ENCODE peak calls at places on chromosomes 6 and 20, in nine cellular contexts. N is PC-3, L is astrocyte of the spinal cord, Y is MM.1S, U is adrenal gland, M is DND-41, O is fibroblast of pulmonary artery, D is H7, K is A673. P is an unnamed sample.
A peak's percentile ranks its signal among the peaks of the same experiment; 100 is the strongest.

GRCh38 chr6:28682542-28682941 is 156.9 kb downstream of the GPX5 start:
- DNase-seq in Y (no peak), L (no peak), O (no peak), K (no peak), M (no peak), N (no peak), U (no peak), D (no peak), P (no peak)

GRCh38 chr6:29451471-29452193 is 5.2 kb downstream of the OR11A1 start:
- DNase-seq in K (no peak), U (no peak), N (no peak), M (no peak), L (peak; percentile 16), D (no peak), Y (no peak), O (no peak), P (no peak)

GRCh38 chr6:64258752-64259151 is 623.1 kb downstream of the PHF3 start:
- DNase-seq in K (no peak), D (no peak), L (no peak), M (no peak), U (no peak), Y (no peak), N (peak; percentile 21), O (no peak), P (no peak)

GRCh38 chr6:151389640-151390275 is 1.6 kb downstream of the ZBTB2 start:
- DNase-seq in U (peak; percentile 77), O (peak; percentile 77), N (peak; percentile 58), M (peak; percentile 63), Y (peak; percentile 25), K (peak; percentile 83), L (peak; percentile 74), D (peak; percentile 53), P (peak; percentile 57)

GRCh38 chr20:1800777-1801176 is 94.4 kb upstream of the SIRPA start:
- DNase-seq in U (no peak), D (no peak), M (no peak), N (peak; percentile 72), Y (peak; percentile 52), O (peak; percentile 61), L (peak; percentile 37), K (peak; percentile 67), P (no peak)

GRCh38 chr6:166998256-166999144 is 697 bp upstream of the CEP43 start:
- DNase-seq in D (peak; percentile 66), K (peak; percentile 4), N (no peak), U (peak; percentile 26), M (no peak), Y (no peak), O (no peak), L (no peak), P (no peak)

GRCh38 chr6:28446818-28447511 is 3.7 kb upstream of the ZSCAN23 start:
- DNase-seq in Y (no peak), O (peak; percentile 3), N (no peak), K (peak; percentile 27), U (no peak), D (peak; percentile 41), L (peak; percentile 13), M (no peak), P (no peak)

GRCh38 chr6:56314683-56315523 is 67.5 kb upstream of the COL21A1 start:
- DNase-seq in O (peak; percentile 70), U (peak; percentile 20), N (peak; percentile 81), D (peak; percentile 35), M (peak; percentile 11), Y (peak; percentile 40), K (peak; percentile 62), L (peak; percentile 63), P (no peak)

GRCh38 chr6:134420638-134421181 is 102.8 kb upstream of the SGK1 start:
- DNase-seq in M (no peak), O (peak; percentile 88), K (no peak), D (no peak), L (peak; percentile 70), Y (no peak), N (peak; percentile 79), U (no peak), P (no peak)

GRCh38 chr20:23049933-23050838 is 714 bp upstream of the THBD start:
- DNase-seq in M (no peak), D (peak; percentile 64), L (peak; percentile 24), N (peak; percentile 44), Y (no peak), O (peak; percentile 49), U (peak; percentile 51), K (no peak), P (no peak)

GRCh38 chr6:145531822-145532221 is 203.5 kb downstream of the EPM2A start:
- DNase-seq in O (no peak), U (no peak), N (no peak), K (no peak), L (no peak), Y (no peak), D (no peak), M (no peak), P (no peak)

GRCh38 chr6:35354361-35355135 is 12.2 kb downstream of the PPARD start:
- DNase-seq in N (no peak), O (no peak), L (peak; percentile 44), K (no peak), U (peak; percentile 71), M (no peak), D (no peak), Y (no peak), P (no peak)

GRCh38 chr20:48574383-48574782 is 253.4 kb downstream of the PREX1 start:
- DNase-seq in U (no peak), K (peak; percentile 34), N (no peak), Y (no peak), M (no peak), D (peak; percentile 90), L (no peak), O (peak; percentile 10), P (no peak)

GRCh38 chr20:34445177-34446065 is 70.8 kb upstream of the DYNLRB1 start:
- DNase-seq in N (no peak), Y (no peak), O (no peak), D (no peak), U (no peak), L (no peak), K (no peak), M (no peak), P (no peak)

GRCh38 chr20:48813930-48814546 is 13.8 kb downstream of the PREX1 start:
- DNase-seq in L (no peak), K (no peak), M (no peak), O (no peak), U (no peak), D (no peak), Y (no peak), N (no peak), P (no peak)

GRCh38 chr6:42166444-42167141 is 6.6 kb upstream of the GUCA1A start:
- DNase-seq in K (peak; percentile 86), D (peak; percentile 92), N (peak; percentile 94), Y (peak; percentile 59), U (peak; percentile 56), O (peak; percentile 81), L (peak; percentile 71), M (peak; percentile 85), P (peak; percentile 31)

DNA sequence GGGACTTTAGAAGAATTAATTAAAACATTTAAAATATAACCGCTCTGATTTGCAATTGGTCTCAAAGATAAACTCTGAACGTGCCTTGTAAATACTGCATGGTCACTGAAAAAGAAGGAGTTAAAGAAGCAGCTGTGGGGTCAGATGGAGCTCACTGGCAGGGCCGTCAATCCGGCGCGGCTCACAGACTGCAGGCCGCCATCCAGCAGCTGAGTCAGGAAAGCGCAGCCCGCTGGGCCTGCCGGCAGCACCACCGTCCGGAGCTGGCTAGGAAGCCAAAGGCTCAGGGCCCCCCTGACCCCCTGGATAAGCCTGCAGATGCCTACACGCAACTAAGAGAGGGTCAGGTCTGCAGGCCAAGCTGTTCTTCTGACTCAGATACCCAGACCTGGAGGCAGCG is 54.2 kb upstream of the FRMD1 start:
- DNase-seq in U (peak; percentile 37), D (peak; percentile 81), N (no peak), L (peak; percentile 54), M (no peak), Y (no peak), O (peak; percentile 66), K (no peak), P (no peak)
- H3K4me3 ChIP-seq in U (no peak overlapping the region), D (no peak overlapping the region), N (no peak overlapping the region), L (no peak overlapping the region), M (no peak overlapping the region), Y (no peak overlapping the region), O (no peak overlapping the region), K (no peak overlapping the region), P (peak overlapping the region; percentile 21)

GRCh38 chr6:15410752-15411151 is 164.9 kb downstream of the JARID2 start:
- DNase-seq in L (no peak), U (no peak), N (no peak), Y (no peak), M (no peak), D (no peak), K (no peak), O (no peak), P (no peak)

GRCh38 chr6:15412767-15413166 is 166.9 kb downstream of the JARID2 start:
- DNase-seq in O (no peak), K (no peak), L (no peak), U (no peak), D (no peak), N (no peak), M (no peak), Y (no peak), P (no peak)

GRCh38 chr6:15410126-15410391 is 164.2 kb downstream of the JARID2 start:
- DNase-seq in D (no peak), Y (no peak), K (no peak), M (no peak), U (no peak), N (no peak), L (no peak), O (no peak), P (no peak)

GRCh38 chr6:15413558-15414257 is 167.8 kb downstream of the JARID2 start:
- DNase-seq in U (no peak), K (peak; percentile 25), M (no peak), O (no peak), N (no peak), Y (no peak), D (no peak), L (peak; percentile 53), P (no peak)

DNA sequence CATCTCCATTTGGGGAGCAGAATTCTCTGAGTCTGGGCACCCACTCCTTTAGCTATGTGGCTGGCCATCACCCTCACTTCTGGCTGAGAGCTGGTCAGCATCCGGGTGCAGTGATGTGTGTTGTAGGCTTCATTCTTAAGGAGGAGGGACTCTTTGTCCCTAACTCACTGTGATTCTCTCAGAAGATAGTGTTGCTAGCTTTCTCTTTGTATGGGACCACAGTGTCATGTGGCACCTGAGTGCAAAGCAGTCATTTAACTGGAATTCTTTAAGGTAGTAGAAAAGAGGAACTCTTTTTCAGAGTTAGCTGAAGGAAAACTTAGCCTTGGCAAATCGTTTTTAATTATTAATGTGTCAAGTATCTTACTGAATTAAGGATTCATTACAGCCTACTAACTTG is 165.9 kb downstream of the JARID2 start:
- DNase-seq in Y (no peak), O (no peak), M (no peak), U (no peak), D (no peak), N (no peak), K (no peak), L (no peak), P (no peak)
- H3K4me3 ChIP-seq in Y (no peak overlapping the region), O (no peak overlapping the region), M (no peak overlapping the region), U (no peak overlapping the region), D (no peak overlapping the region), N (no peak overlapping the region), K (no peak overlapping the region), L (no peak overlapping the region), P (no peak overlapping the region)

GRCh38 chr20:62624325-62624690 is 18.0 kb upstream of the SLCO4A1 start:
- DNase-seq in D (peak; percentile 89), U (no peak), M (no peak), O (no peak), K (no peak), L (no peak), Y (peak; percentile 77), N (peak; percentile 40), P (no peak)
- H3K4me3 ChIP-seq in D (no peak overlapping the region), U (no peak overlapping the region), M (no peak overlapping the region), O (no peak overlapping the region), K (no peak overlapping the region), L (no peak overlapping the region), Y (peak overlapping the region; percentile 66), N (peak overlapping the region; percentile 45), P (no peak overlapping the region)

GRCh38 chr6:71460933-71461332 is 172.3 kb downstream of the OGFRL1 start:
- DNase-seq in K (no peak), Y (peak; percentile 13), O (no peak), L (peak; percentile 67), M (no peak), D (no peak), N (peak; percentile 8), U (no peak), P (no peak)
- H3K4me3 ChIP-seq in K (no peak overlapping the region), Y (no peak overlapping the region), O (no peak overlapping the region), L (no peak overlapping the region), M (no peak overlapping the region), D (no peak overlapping the region), N (no peak overlapping the region), U (no peak overlapping the region), P (no peak overlapping the region)